ENCODE peak calls at places on chromosomes 1 and 21, in five cellular contexts. D, Z, V, K and O are unnamed samples.

GRCh38 chr1:41804176-41804575 is 114.5 kb downstream of the HIVEP3 start:
- DNase-seq in D (no peak), Z (no peak), V (no peak), K (no peak), O (no peak)

GRCh38 chr1:155320252-155320651 is 442 bp upstream of the RUSC1 start:
- DNase-seq in D (no peak), Z (no peak), V (no peak), K (no peak), O (no peak)

GRCh38 chr1:165884690-165885304 is 57.4 kb downstream of the UCK2 start:
- DNase-seq in D (no peak), Z (no peak), V (no peak), K (no peak), O (no peak)

GRCh38 chr1:178537445-178538090 is 24.7 kb downstream of the TEX35 start:
- DNase-seq in D (no peak), Z (no peak), V (no peak), K (no peak), O (no peak)

GRCh38 chr1:79714664-79715063 is 708.1 kb upstream of the ADGRL4 start:
- DNase-seq in D (no peak), Z (no peak), V (no peak), K (no peak), O (no peak)

GRCh38 chr1:168145184-168146159 is 8.7 kb upstream of the GPR161 start:
- DNase-seq in D (peak), Z (peak), V (peak), K (peak), O (peak)

GRCh38 chr1:71770121-71770520 is 512.2 kb downstream of the NEGR1 start:
- DNase-seq in D (no peak), Z (no peak), V (no peak), K (no peak), O (no peak)

GRCh38 chr1:107430540-107431228 is 289.8 kb downstream of the NTNG1 start:
- DNase-seq in D (no peak), Z (no peak), V (no peak), K (peak), O (peak)

GRCh38 chr1:182442333-182442732 is 7.6 kb upstream of the RGSL1 start:
- DNase-seq in D (no peak), Z (no peak), V (no peak), K (no peak), O (no peak)

GRCh38 chr1:178518894-178519293 is 6.0 kb downstream of the TEX35 start:
- DNase-seq in D (no peak), Z (no peak), V (no peak), K (no peak), O (no peak)

GRCh38 chr1:6099787-6100765 is 54.4 kb downstream of the KCNAB2 start:
- DNase-seq in D (no peak), Z (no peak), V (no peak), K (peak), O (peak)

GRCh38 chr1:40783001-40783905 is at the start of gene KCNQ4:
- DNase-seq in D (no peak), Z (no peak), V (no peak), K (peak), O (peak)

GRCh38 chr1:103931891-103932290 is 182.2 kb downstream of the AMY1C start:
- DNase-seq in D (no peak), Z (no peak), V (no peak), K (no peak), O (no peak)

GRCh38 chr1:232905324-232906034 is 44.9 kb upstream of the NTPCR start:
- DNase-seq in D (no peak), Z (no peak), V (no peak), K (no peak), O (no peak)

GRCh38 chr1:237050915-237051314 is 8.9 kb downstream of the RYR2 start:
- DNase-seq in D (no peak), Z (no peak), V (no peak), K (no peak), O (no peak)

GRCh38 chr1:229888561-229889001 is 178.5 kb upstream of the GALNT2 start:
- DNase-seq in D (no peak), Z (no peak), V (no peak), K (no peak), O (no peak)

GRCh38 chr1:115677570-115677969 is 35.8 kb downstream of the VANGL1 start:
- DNase-seq in D (no peak), Z (no peak), V (no peak), K (no peak), O (no peak)

GRCh38 chr21:38843806-38844479 is 38.2 kb downstream of the ETS2 start:
- DNase-seq in D (no peak), Z (no peak), V (no peak), K (no peak), O (no peak)

GRCh38 chr1:31487894-31488293 is 74.9 kb downstream of the SERINC2 start:
- DNase-seq in D (no peak), Z (no peak), V (no peak), K (no peak), O (no peak)

GRCh38 chr1:44512313-44512885 is 107.3 kb downstream of the RNF220 start:
- DNase-seq in D (no peak), Z (no peak), V (no peak), K (no peak), O (no peak)

GRCh38 chr1:9010781-9011323 is 15.4 kb downstream of the SLC2A7 start:
- DNase-seq in D (no peak), Z (no peak), V (no peak), K (no peak), O (no peak)

GRCh38 chr1:167440776-167441175 is 77.6 kb downstream of the CD247 start:
- DNase-seq in D (no peak), Z (no peak), V (no peak), K (no peak), O (no peak)

GRCh38 chr1:63829349-63830327 is 55.8 kb downstream of the ROR1 start:
- DNase-seq in D (no peak), Z (no peak), V (no peak), K (no peak), O (no peak)

GRCh38 chr1:205582471-205583291 is 49.1 kb downstream of the ELK4 start:
- DNase-seq in D (no peak), Z (no peak), V (no peak), K (no peak), O (no peak)

GRCh38 chr21:23936991-23937390 is 1670.3 kb downstream of the MRPL39 start:
- DNase-seq in D (no peak), Z (no peak), V (no peak), K (no peak), O (no peak)

GRCh38 chr21:23930565-23930964 is 1676.7 kb downstream of the MRPL39 start:
- DNase-seq in D (no peak), Z (no peak), V (no peak), K (no peak), O (no peak)

GRCh38 chr21:23939369-23940065 is 1667.8 kb downstream of the MRPL39 start:
- DNase-seq in D (no peak), Z (no peak), V (no peak), K (no peak), O (no peak)

DNA sequence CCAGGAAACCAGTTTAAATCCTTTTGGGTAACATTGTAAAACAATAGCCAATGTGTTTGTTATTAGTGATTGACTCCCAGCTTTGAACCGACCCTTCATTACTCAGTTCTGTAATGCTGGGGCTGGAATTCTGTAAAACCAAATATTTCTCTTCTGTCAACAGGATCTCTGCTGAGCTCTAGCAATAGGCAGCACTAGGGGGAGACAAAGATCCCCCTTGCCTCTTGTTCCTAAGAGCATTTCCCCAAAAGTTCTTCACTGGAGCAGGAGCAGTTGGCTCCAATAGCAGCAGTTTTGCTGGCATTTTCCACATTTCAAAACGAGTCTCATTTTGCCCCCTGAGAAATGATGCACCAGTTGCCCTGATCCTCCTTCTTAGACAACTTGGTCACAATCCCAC is 1671.1 kb downstream of the MRPL39 start:
- DNase-seq in D (no peak), Z (no peak), V (no peak), K (no peak), O (no peak)
- TF ChIP-seq CTCF in D (peak), Z (no peak), V (no peak), K (peak), O (peak)

GRCh38 chr1:54385727-54386022 is 20.5 kb downstream of the SSBP3 start:
- DNase-seq in D (no peak), Z (no peak), V (no peak), K (no peak), O (no peak)
- TF ChIP-seq CTCF in D (no peak), Z (no peak), V (no peak), K (no peak), O (no peak)

GRCh38 chr1:85568660-85569059 is 11.9 kb upstream of the CCN1 start:
- DNase-seq in D (no peak), Z (no peak), V (no peak), K (no peak), O (no peak)
- TF ChIP-seq CTCF in D (no peak), Z (no peak), V (no peak), K (no peak), O (no peak)

GRCh38 chr1:16043521-16043920 is at the start of gene CLCNKB:
- DNase-seq in D (no peak), Z (no peak), V (no peak), K (no peak), O (no peak)

GRCh38 chr1:16043950-16044349 is 368 bp downstream of the CLCNKB start:
- DNase-seq in D (no peak), Z (no peak), V (no peak), K (no peak), O (no peak)

GRCh38 chr1:16042096-16042495 is 1.5 kb upstream of the CLCNKB start:
- DNase-seq in D (no peak), Z (no peak), V (no peak), K (no peak), O (no peak)

GRCh38 chr1:16038620-16038912 is 5.0 kb upstream of the CLCNKB start:
- DNase-seq in D (no peak), Z (no peak), V (no peak), K (no peak), O (no peak)

GRCh38 chr1:16041200-16041599 is 2.4 kb upstream of the CLCNKB start:
- DNase-seq in D (no peak), Z (no peak), V (no peak), K (no peak), O (no peak)
- TF ChIP-seq CTCF in D (no peak), Z (no peak), V (no peak), K (no peak), O (no peak)

GRCh38 chr1:53172751-53173498 is 23.7 kb upstream of the CPT2 start:
- DNase-seq in D (no peak), Z (no peak), V (no peak), K (no peak), O (peak)
- TF ChIP-seq CTCF in D (peak), Z (no peak), V (no peak), K (no peak), O (no peak)